ENCODE peak calls at places on chromosomes 16 and 17, in four cellular contexts. D is A549, N is K562, Q is endothelial cell of umbilical vein. O is an unnamed sample.

GRCh38 chr16:8686031-8686621 is 11.7 kb downstream of the ABAT start:
- DNase-seq in D (no peak), N (no peak), Q (no peak), O (no peak)

GRCh38 chr16:2079991-2080390 is 32.2 kb downstream of the TSC2 start:
- DNase-seq in N (no peak), Q (no peak), D (no peak), O (no peak)

GRCh38 chr17:78879679-78880186 is 23.3 kb downstream of the CEP295NL start:
- DNase-seq in N (peak; percentile 20), D (no peak), Q (peak; percentile 64), O (no peak)

GRCh38 chr16:80066805-80067580 is 466.5 kb upstream of the MAF start:
- DNase-seq in N (no peak), D (no peak), Q (no peak), O (no peak)

GRCh38 chr17:12726131-12726530 is 60.4 kb downstream of the MYOCD start:
- DNase-seq in D (peak; percentile 43), N (no peak), Q (no peak), O (no peak)

GRCh38 chr17:6476061-6476833 is 32.0 kb downstream of the PIMREG start:
- DNase-seq in D (no peak), N (no peak), Q (no peak), O (no peak)

GRCh38 chr17:622356-622755 is 92.3 kb downstream of the VPS53 start:
- DNase-seq in N (no peak), Q (peak; percentile 55), D (peak; percentile 66), O (no peak)

GRCh38 chr17:12831839-12832238 is 42.5 kb downstream of the ARHGAP44 start:
- DNase-seq in N (no peak), D (no peak), Q (no peak), O (no peak)

GRCh38 chr16:83945587-83945986 is 7.5 kb upstream of the OSGIN1 start:
- DNase-seq in D (no peak), Q (no peak), N (no peak), O (no peak)

GRCh38 chr17:68733241-68734176 is 132.3 kb upstream of the FAM20A start:
- DNase-seq in N (peak; percentile 16), D (no peak), Q (peak; percentile 66), O (no peak)

GRCh38 chr16:57627184-57627871 is 1.1 kb upstream of the ADGRG1 start:
- DNase-seq in N (no peak), D (peak; percentile 79), Q (peak; percentile 60), O (peak; percentile 35)

GRCh38 chr17:28726396-28726911 is 421 bp upstream of the TLCD1 start:
- DNase-seq in D (peak; percentile 73), N (peak; percentile 87), Q (no peak), O (peak; percentile 79)

GRCh38 chr17:78665952-78666920 is 89.0 kb upstream of the DNAH17 start:
- DNase-seq in Q (peak; percentile 94), D (no peak), N (peak; percentile 97), O (peak; percentile 17)

GRCh38 chr16:54928016-54928356 is 2.7 kb upstream of the IRX5 start:
- DNase-seq in N (peak; percentile 43), Q (peak; percentile 42), D (peak; percentile 27), O (peak; percentile 71)

GRCh38 chr16:87178177-87178863 is 138.9 kb downstream of the C16orf95 start:
- DNase-seq in D (no peak), Q (peak; percentile 65), N (no peak), O (no peak)

GRCh38 chr17:59893617-59894100 is 738 bp downstream of the RPS6KB1 start:
- DNase-seq in D (peak; percentile 34), N (peak; percentile 57), Q (peak; percentile 44), O (peak; percentile 59)

GRCh38 chr17:46795379-46795952 is 23.0 kb downstream of the WNT3 start:
- DNase-seq in D (peak; percentile 67), N (peak; percentile 95), Q (no peak), O (peak; percentile 97)

GRCh38 chr16:22923491-22923890 is 109.5 kb downstream of the HS3ST2 start:
- DNase-seq in Q (no peak), N (no peak), D (no peak), O (no peak)

GRCh38 chr17:81000631-81001357 is 9.2 kb downstream of the CHMP6 start:
- DNase-seq in N (no peak), D (no peak), Q (no peak), O (no peak)

DNA sequence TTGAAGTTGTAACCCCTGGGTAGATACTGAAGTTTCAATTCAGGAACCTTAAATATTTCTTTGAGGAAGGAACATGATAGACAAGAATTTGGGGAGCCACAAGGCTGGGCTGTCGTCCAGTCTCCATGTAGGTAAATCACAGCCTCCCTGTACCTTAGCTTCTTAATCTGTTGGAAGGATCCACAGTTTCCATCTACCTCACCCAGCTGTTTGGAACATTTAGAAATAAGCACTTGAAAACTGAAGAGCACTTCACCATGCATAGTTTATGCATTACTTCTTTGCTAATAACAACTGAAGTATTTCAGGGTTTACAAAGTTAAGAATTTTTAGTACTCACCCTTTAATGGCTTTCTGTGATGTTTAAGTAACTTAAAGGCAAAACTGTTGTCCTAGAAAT is 17.2 kb downstream of the TXNDC11 start:
- DNase-seq in D (no peak), N (no peak), Q (no peak), O (no peak)
- TF ChIP-seq MYC in D (no peak), N (no peak), Q (no peak), O (no peak)

GRCh38 chr16:67995423-67995822 is 3.9 kb downstream of the DPEP2 start:
- DNase-seq in D (no peak), Q (no peak), N (peak; percentile 43), O (peak; percentile 64)

GRCh38 chr16:67989322-67990017 is 9.2 kb upstream of the DPEP3 start:
- DNase-seq in N (no peak), D (no peak), Q (no peak), O (no peak)

GRCh38 chr16:67993207-67994036 is 5.9 kb downstream of the DPEP2 start:
- DNase-seq in N (peak; percentile 94), D (peak; percentile 76), Q (peak; percentile 71), O (peak; percentile 88)

GRCh38 chr16:67990018-67990386 is 9.3 kb downstream of the DPEP2 start:
- DNase-seq in D (no peak), Q (no peak), N (no peak), O (no peak)

GRCh38 chr16:67992661-67993206 is 6.5 kb downstream of the DPEP2 start:
- DNase-seq in N (no peak), Q (no peak), D (no peak), O (no peak)
- H3K4me3 ChIP-seq in N (no peak overlapping the region), Q (no peak overlapping the region), D (no peak overlapping the region), O (no peak overlapping the region)

GRCh38 chr16:27976990-27977389 is 86.5 kb downstream of the GSG1L start:
- DNase-seq in N (no peak), Q (no peak), D (no peak), O (no peak)

GRCh38 chr16:27974896-27975540 is 88.5 kb downstream of the GSG1L start:
- DNase-seq in N (no peak), D (no peak), Q (no peak), O (no peak)

GRCh38 chr16:27973678-27974077 is 89.8 kb downstream of the GSG1L start:
- DNase-seq in N (no peak), Q (no peak), D (no peak), O (peak; percentile 38)

GRCh38 chr16:27969574-27969973 is 93.9 kb downstream of the GSG1L start:
- DNase-seq in Q (no peak), N (no peak), D (no peak), O (no peak)

GRCh38 chr16:27972500-27972899 is 91.0 kb downstream of the GSG1L start:
- DNase-seq in N (peak; percentile 44), Q (peak; percentile 49), D (peak; percentile 72), O (peak; percentile 59)
- TF ChIP-seq CTCF in N (peak; percentile 64), Q (peak; percentile 55), D (peak; percentile 68), O (peak; percentile 79)

GRCh38 chr17:57875109-57876022 is 25.5 kb upstream of the MRPS23 start:
- DNase-seq in D (peak; percentile 96), N (peak; percentile 34), Q (peak; percentile 98), O (peak; percentile 80)
- TF ChIP-seq MYC in D (no peak), N (no peak), Q (no peak), O (no peak)